ENCODE peak calls at places on chromosome 17, in five cellular contexts. One of them, this sample, is unnamed.

GRCh38 chr17:31533546-31534155 is 142.2 kb downstream of the RAB11FIP4 start:
- DNase-seq in Karpas-422: peak; percentile 65
- DNase-seq in AG10803: peak; percentile 68
- DNase-seq in IMR-90: peak; percentile 88
- DNase-seq in tibial artery: no peak
- DNase-seq in this sample: no peak

GRCh38 chr17:28372203-28372944 is 880 bp downstream of the SARM1 start:
- DNase-seq in AG10803: peak; percentile 32
- DNase-seq in Karpas-422: peak; percentile 78
- DNase-seq in IMR-90: peak; percentile 30
- DNase-seq in tibial artery: no peak
- DNase-seq in this sample: peak; percentile 55

GRCh38 chr17:77884019-77884418 is 74.5 kb upstream of the TNRC6C start:
- DNase-seq in IMR-90: peak; percentile 5
- DNase-seq in AG10803: no peak
- DNase-seq in Karpas-422: peak; percentile 82
- DNase-seq in tibial artery: no peak
- DNase-seq in this sample: no peak

GRCh38 chr17:45384047-45384799 is 48.4 kb downstream of the ARHGAP27 start:
- DNase-seq in tibial artery: no peak
- DNase-seq in Karpas-422: no peak
- DNase-seq in AG10803: peak; percentile 10
- DNase-seq in IMR-90: no peak
- DNase-seq in this sample: no peak

GRCh38 chr17:50266384-50267073 is 7.7 kb upstream of the TMEM92 start:
- DNase-seq in Karpas-422: no peak
- DNase-seq in AG10803: peak; percentile 86
- DNase-seq in tibial artery: peak; percentile 92
- DNase-seq in IMR-90: peak; percentile 88
- DNase-seq in this sample: no peak

GRCh38 chr17:40598021-40598927 is 33.0 kb upstream of the CCR7 start:
- DNase-seq in IMR-90: no peak
- DNase-seq in Karpas-422: no peak
- DNase-seq in tibial artery: peak; percentile 80
- DNase-seq in AG10803: no peak
- DNase-seq in this sample: peak; percentile 69

GRCh38 chr17:39848600-39848999 is 15.5 kb downstream of the IKZF3 start:
- DNase-seq in IMR-90: no peak
- DNase-seq in tibial artery: no peak
- DNase-seq in Karpas-422: no peak
- DNase-seq in AG10803: no peak
- DNase-seq in this sample: no peak

GRCh38 chr17:19709841-19710240 is 6.5 kb downstream of the SLC47A2 start:
- DNase-seq in AG10803: no peak
- DNase-seq in Karpas-422: no peak
- DNase-seq in tibial artery: peak; percentile 34
- DNase-seq in IMR-90: no peak
- DNase-seq in this sample: no peak

GRCh38 chr17:17822189-17822978 is 14.4 kb downstream of the SREBF1 start:
- DNase-seq in AG10803: peak; percentile 95
- DNase-seq in Karpas-422: no peak
- DNase-seq in tibial artery: peak; percentile 91
- DNase-seq in IMR-90: peak; percentile 87
- DNase-seq in this sample: no peak

GRCh38 chr17:50835563-50836231 is at the start of gene WFIKKN2:
- DNase-seq in tibial artery: peak; percentile 62
- DNase-seq in IMR-90: no peak
- DNase-seq in Karpas-422: no peak
- DNase-seq in AG10803: no peak
- DNase-seq in this sample: no peak

GRCh38 chr17:45143767-45144198 is 4.5 kb upstream of the HEXIM1 start:
- DNase-seq in IMR-90: peak; percentile 80
- DNase-seq in AG10803: peak; percentile 91
- DNase-seq in Karpas-422: no peak
- DNase-seq in tibial artery: peak; percentile 98
- DNase-seq in this sample: no peak

GRCh38 chr17:75115545-75115944 is 5.8 kb downstream of the ARMC7 start:
- DNase-seq in IMR-90: no peak
- DNase-seq in Karpas-422: no peak
- DNase-seq in tibial artery: no peak
- DNase-seq in AG10803: no peak
- DNase-seq in this sample: no peak

GRCh38 chr17:80826346-80826954 is 165.2 kb upstream of the CHMP6 start:
- DNase-seq in Karpas-422: no peak
- DNase-seq in AG10803: no peak
- DNase-seq in IMR-90: no peak
- DNase-seq in tibial artery: peak; percentile 59
- DNase-seq in this sample: no peak

GRCh38 chr17:41705271-41705991 is 6.7 kb upstream of the GAST start:
- DNase-seq in AG10803: peak; percentile 58
- DNase-seq in IMR-90: peak; percentile 73
- DNase-seq in tibial artery: no peak
- DNase-seq in Karpas-422: no peak
- DNase-seq in this sample: no peak

GRCh38 chr17:67546578-67547527 is 169.8 kb downstream of the PITPNC1 start:
- DNase-seq in Karpas-422: no peak
- DNase-seq in AG10803: no peak
- DNase-seq in IMR-90: peak; percentile 71
- DNase-seq in tibial artery: no peak
- DNase-seq in this sample: peak; percentile 86

GRCh38 chr17:39151680-39152058 is 232 bp upstream of the PLXDC1 start:
- DNase-seq in IMR-90: no peak
- DNase-seq in Karpas-422: no peak
- DNase-seq in tibial artery: no peak
- DNase-seq in AG10803: no peak
- DNase-seq in this sample: no peak

GRCh38 chr17:34382586-34383224 is 19.7 kb upstream of the CCL1 start:
- DNase-seq in Karpas-422: no peak
- DNase-seq in AG10803: no peak
- DNase-seq in IMR-90: no peak
- DNase-seq in tibial artery: no peak
- DNase-seq in this sample: peak; percentile 76

GRCh38 chr17:57876023-57876865 is 26.4 kb upstream of the MRPS23 start:
- DNase-seq in Karpas-422: no peak
- DNase-seq in IMR-90: peak; percentile 40
- DNase-seq in AG10803: no peak
- DNase-seq in tibial artery: no peak
- DNase-seq in this sample: no peak

GRCh38 chr17:16300554-16300953 is 52.7 kb downstream of the CENPV start:
- DNase-seq in Karpas-422: no peak
- DNase-seq in IMR-90: no peak
- DNase-seq in AG10803: no peak
- DNase-seq in tibial artery: no peak
- DNase-seq in this sample: no peak

GRCh38 chr17:16298140-16298662 is 55.1 kb downstream of the CENPV start:
- DNase-seq in tibial artery: no peak
- DNase-seq in AG10803: no peak
- DNase-seq in IMR-90: no peak
- DNase-seq in Karpas-422: no peak
- DNase-seq in this sample: no peak

GRCh38 chr17:16302856-16303255 is 50.4 kb downstream of the CENPV start:
- DNase-seq in tibial artery: no peak
- DNase-seq in Karpas-422: no peak
- DNase-seq in AG10803: no peak
- DNase-seq in IMR-90: no peak
- DNase-seq in this sample: no peak

GRCh38 chr17:16304832-16305231 is 48.4 kb downstream of the CENPV start:
- DNase-seq in Karpas-422: peak; percentile 72
- DNase-seq in tibial artery: no peak
- DNase-seq in AG10803: peak; percentile 25
- DNase-seq in IMR-90: peak; percentile 56
- DNase-seq in this sample: peak; percentile 40

DNA sequence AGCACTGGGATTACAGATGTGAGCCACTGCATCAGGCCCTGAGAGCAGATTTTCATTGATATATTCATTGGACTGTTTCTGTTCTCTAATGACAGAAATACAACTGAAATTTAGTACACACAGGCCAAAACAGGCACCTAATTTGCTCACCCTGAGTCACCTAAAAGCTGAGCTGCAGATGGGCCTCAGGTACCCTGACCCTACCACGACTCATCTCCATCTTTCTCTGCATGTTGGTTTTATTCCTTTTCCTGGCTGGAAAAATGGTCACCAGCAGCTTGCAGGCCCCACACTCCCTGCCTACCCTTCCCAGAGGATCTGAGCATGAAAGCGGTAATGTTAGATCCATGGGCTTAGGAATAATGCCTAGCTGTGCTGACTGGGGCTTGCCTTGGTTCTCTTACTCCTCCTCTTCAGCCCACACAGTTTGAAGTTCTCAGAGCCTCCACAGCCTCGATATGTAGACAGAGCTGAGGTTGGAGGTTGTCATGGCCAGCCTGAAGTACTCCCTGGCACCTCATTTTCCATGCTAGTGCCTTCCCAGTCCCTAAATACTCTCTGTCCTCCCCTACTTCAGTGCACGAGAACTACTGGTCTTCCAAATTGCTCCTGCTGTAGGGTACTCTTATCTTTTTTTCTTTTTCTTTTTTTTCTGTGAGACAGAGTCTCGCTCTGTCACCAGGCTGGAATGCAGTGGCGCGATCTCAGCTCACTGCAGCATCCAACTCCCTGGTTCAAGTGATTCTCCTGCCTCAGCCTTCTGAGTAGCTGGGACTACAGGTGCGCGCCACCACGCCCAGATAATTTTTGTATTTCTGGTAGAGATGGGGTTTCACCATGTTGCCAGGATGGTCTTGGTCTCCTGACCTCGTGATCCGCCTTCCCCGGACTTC is 51.1 kb downstream of the CENPV start:
- DNase-seq in AG10803: no peak
- DNase-seq in Karpas-422: no peak
- DNase-seq in tibial artery: no peak
- DNase-seq in IMR-90: peak; percentile 60
- DNase-seq in this sample: no peak
- H3K4me3 ChIP-seq in AG10803: no peak overlapping the region
- H3K4me3 ChIP-seq in Karpas-422: no peak overlapping the region
- H3K4me3 ChIP-seq in tibial artery: no peak overlapping the region
- H3K4me3 ChIP-seq in IMR-90: no peak overlapping the region
- H3K4me3 ChIP-seq in this sample: no peak overlapping the region

GRCh38 chr17:48912476-48912875 is 4.3 kb downstream of the UBE2Z start:
- DNase-seq in tibial artery: no peak
- DNase-seq in Karpas-422: no peak
- DNase-seq in AG10803: no peak
- DNase-seq in IMR-90: no peak
- DNase-seq in this sample: no peak

GRCh38 chr17:48908047-48908843 is at the start of gene UBE2Z:
- DNase-seq in AG10803: peak; percentile 97
- DNase-seq in Karpas-422: peak; percentile 97
- DNase-seq in IMR-90: peak; percentile 95
- DNase-seq in tibial artery: peak; percentile 97
- DNase-seq in this sample: peak; percentile 98

GRCh38 chr17:48908853-48909394 is 717 bp downstream of the UBE2Z start:
- DNase-seq in tibial artery: peak; percentile 85
- DNase-seq in AG10803: peak; percentile 76
- DNase-seq in Karpas-422: peak; percentile 96
- DNase-seq in IMR-90: peak; percentile 85
- DNase-seq in this sample: peak; percentile 95

GRCh38 chr17:48909796-48910195 is 1.6 kb downstream of the UBE2Z start:
- DNase-seq in tibial artery: no peak
- DNase-seq in Karpas-422: no peak
- DNase-seq in AG10803: no peak
- DNase-seq in IMR-90: peak; percentile 27
- DNase-seq in this sample: peak; percentile 63

GRCh38 chr17:48910370-48910769 is 2.2 kb downstream of the UBE2Z start:
- DNase-seq in IMR-90: no peak
- DNase-seq in tibial artery: no peak
- DNase-seq in Karpas-422: no peak
- DNase-seq in AG10803: no peak
- DNase-seq in this sample: no peak
- H3K4me3 ChIP-seq in IMR-90: no peak overlapping the region
- H3K4me3 ChIP-seq in tibial artery: no peak overlapping the region
- H3K4me3 ChIP-seq in Karpas-422: peak overlapping the region; percentile 65
- H3K4me3 ChIP-seq in AG10803: peak overlapping the region; percentile 85
- H3K4me3 ChIP-seq in this sample: peak overlapping the region; percentile 99

DNA sequence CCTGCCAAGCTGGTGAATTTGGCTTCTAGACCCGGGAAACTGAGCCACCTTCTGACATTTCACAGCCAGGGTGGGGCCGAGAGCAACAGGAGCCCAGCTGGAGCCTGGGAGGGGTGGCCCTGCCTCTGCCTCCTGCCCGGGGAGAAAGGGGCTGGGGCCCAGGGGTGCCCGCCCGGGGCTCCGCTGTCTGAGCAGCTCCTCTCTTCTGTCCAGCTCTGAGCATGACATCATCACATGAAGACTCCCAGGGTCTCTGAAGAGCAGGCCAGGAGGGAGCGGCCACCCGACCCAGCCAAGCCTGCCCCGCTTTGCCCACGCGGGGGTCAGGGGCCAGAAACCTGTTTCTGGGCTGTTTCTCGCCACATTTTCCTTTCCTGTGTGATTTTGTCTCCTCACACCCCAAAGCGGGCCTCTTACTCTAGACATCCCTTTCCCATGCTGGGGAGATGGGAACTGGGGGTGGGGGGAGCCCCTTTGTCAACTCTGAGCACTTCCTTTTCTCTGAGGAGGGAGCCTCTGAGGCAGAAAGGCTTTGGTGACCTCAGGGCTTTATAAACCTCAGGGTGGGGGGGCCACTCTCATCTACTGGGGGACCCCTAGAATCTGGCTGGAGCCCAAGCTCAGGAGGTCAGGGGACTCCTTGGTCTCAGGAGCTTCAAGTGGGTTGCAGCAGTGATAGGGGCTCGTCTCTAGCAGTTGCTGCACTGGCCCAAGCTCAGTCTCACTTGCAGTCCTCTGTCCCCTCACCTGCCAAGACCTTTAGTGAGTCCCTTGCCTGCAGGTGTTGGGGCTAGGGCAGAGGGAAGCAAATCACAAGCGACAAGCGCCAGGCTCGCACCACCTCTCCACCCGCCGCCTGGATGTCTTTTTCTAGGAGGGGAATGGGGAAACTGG is 7.6 kb downstream of the UBALD2 start:
- DNase-seq in Karpas-422: no peak
- DNase-seq in tibial artery: no peak
- DNase-seq in AG10803: no peak
- DNase-seq in IMR-90: no peak
- DNase-seq in this sample: peak; percentile 68
- H3K4me3 ChIP-seq in Karpas-422: peak overlapping the region; percentile 67
- H3K4me3 ChIP-seq in tibial artery: peak overlapping the region; percentile 23
- H3K4me3 ChIP-seq in AG10803: no peak overlapping the region
- H3K4me3 ChIP-seq in IMR-90: no peak overlapping the region
- H3K4me3 ChIP-seq in this sample: peak overlapping the region; percentile 95

DNA sequence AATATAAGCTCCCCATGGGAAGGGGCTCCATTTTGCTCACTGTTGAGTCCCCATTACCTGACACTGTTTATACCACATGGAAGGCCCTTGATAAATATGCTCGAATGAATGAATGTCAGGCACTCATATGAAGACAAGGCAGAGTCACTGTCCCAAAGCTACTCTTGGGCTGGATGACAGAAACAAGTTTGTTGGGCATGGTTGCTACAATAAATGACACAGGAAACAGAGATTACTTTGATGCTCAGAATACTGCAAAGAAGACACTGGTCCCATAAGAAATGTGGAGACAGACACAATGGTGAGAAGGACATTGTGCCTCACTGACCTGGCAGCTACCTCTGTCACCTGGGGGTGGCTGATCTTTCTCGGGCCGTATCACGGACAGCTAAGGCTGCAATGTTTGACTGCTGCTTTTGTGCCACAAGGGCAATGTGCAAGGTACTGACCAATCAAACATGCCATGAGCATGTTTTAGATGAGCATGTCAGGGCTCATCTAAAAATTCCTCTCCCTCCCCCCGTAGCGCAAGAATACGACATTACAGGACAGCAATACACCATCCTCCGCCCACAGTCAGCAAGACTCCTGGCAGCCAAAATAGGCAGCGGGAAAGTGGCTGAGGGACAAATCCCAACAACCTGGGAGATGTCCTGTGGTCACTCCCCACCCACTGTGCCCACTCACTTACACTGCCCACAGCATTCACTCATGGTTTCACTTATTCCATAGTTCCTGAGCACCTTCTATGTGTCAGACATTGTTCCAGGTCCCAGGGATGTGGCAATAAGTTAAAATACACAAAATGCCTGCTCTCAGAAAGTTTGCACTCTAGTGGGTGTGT is 5.0 kb downstream of the PIK3R6 start:
- DNase-seq in IMR-90: no peak
- DNase-seq in Karpas-422: no peak
- DNase-seq in tibial artery: peak; percentile 21
- DNase-seq in AG10803: no peak
- DNase-seq in this sample: no peak
- H3K4me3 ChIP-seq in IMR-90: no peak overlapping the region
- H3K4me3 ChIP-seq in Karpas-422: no peak overlapping the region
- H3K4me3 ChIP-seq in tibial artery: no peak overlapping the region
- H3K4me3 ChIP-seq in AG10803: no peak overlapping the region
- H3K4me3 ChIP-seq in this sample: peak overlapping the region; percentile 36

This sample was measured in GM12865.